ENCODE peak calls at places on chromosomes 13 and 19, in ten cellular contexts. C is endothelial cell, T is nephron progenitor cell, I is WTC11, D is NB4, G is vagina, N is upper lobe of right lung, U is GM06990, M is astrocyte of the cerebellum, K is kidney. F is an unnamed sample.

GRCh38 chr19:18417250-18418033 is 1.8 kb upstream of the SSBP4 start:
- DNase-seq in C (peak), T (peak), I (peak), D (peak), G (no peak), N (peak), U (peak), M (no peak), K (peak), F (peak)

GRCh38 chr13:54875111-54875510 is 1846.5 kb downstream of the OLFM4 start:
- DNase-seq in C (no peak), T (no peak), I (no peak), D (no peak), G (no peak), N (no peak), U (no peak), M (no peak), K (no peak), F (no peak)

GRCh38 chr13:28531195-28531955 is 36.4 kb upstream of the FLT1 start:
- DNase-seq in C (peak), T (peak), I (peak), D (peak), G (no peak), N (peak), U (no peak), M (no peak), K (no peak), F (no peak)

GRCh38 chr19:45424191-45425058 is 708 bp upstream of the ERCC1 start:
- DNase-seq in C (peak), T (peak), I (peak), D (peak), G (no peak), N (peak), U (peak), M (peak), K (peak), F (no peak)

GRCh38 chr13:45542878-45543277 is 72.7 kb downstream of the ERICH6B start:
- DNase-seq in C (no peak), T (no peak), I (no peak), D (peak), G (no peak), N (no peak), U (no peak), M (no peak), K (no peak), F (no peak)

GRCh38 chr19:7846247-7846646 is 16.2 kb downstream of the EVI5L start:
- DNase-seq in C (no peak), T (no peak), I (no peak), D (no peak), G (no peak), N (no peak), U (no peak), M (no peak), K (no peak), F (no peak)

GRCh38 chr19:53254451-53255341 is at the start of gene ZNF677:
- DNase-seq in C (peak), T (peak), I (peak), D (no peak), G (no peak), N (peak), U (peak), M (peak), K (peak), F (peak)

GRCh38 chr13:24630851-24631341 is 49.3 kb upstream of the ATP12A start:
- DNase-seq in C (no peak), T (no peak), I (no peak), D (peak), G (no peak), N (no peak), U (no peak), M (peak), K (peak), F (no peak)

GRCh38 chr13:78910147-78910546 is 251.2 kb upstream of the OBI1 start:
- DNase-seq in C (no peak), T (no peak), I (no peak), D (no peak), G (no peak), N (no peak), U (no peak), M (no peak), K (no peak), F (no peak)

GRCh38 chr19:36686365-36687213 is 823 bp upstream of the ZNF567 start:
- DNase-seq in C (no peak), T (no peak), I (no peak), D (no peak), G (no peak), N (no peak), U (no peak), M (no peak), K (peak), F (no peak)

GRCh38 chr19:611506-611869 is 21.8 kb downstream of the HCN2 start:
- DNase-seq in C (no peak), T (no peak), I (no peak), D (peak), G (no peak), N (no peak), U (no peak), M (peak), K (no peak), F (no peak)

GRCh38 chr19:651114-651818 is 11.6 kb downstream of the FGF22 start:
- DNase-seq in C (no peak), T (no peak), I (no peak), D (no peak), G (no peak), N (no peak), U (no peak), M (no peak), K (no peak), F (no peak)

GRCh38 chr19:41302624-41303351 is 7.2 kb upstream of the CCDC97 start:
- DNase-seq in C (no peak), T (no peak), I (no peak), D (no peak), G (no peak), N (peak), U (peak), M (no peak), K (no peak), F (no peak)

GRCh38 chr13:88031980-88032562 is 360.9 kb downstream of the SLITRK5 start:
- DNase-seq in C (no peak), T (no peak), I (no peak), D (no peak), G (no peak), N (no peak), U (no peak), M (peak), K (no peak), F (no peak)

GRCh38 chr19:48633148-48634035 is 3.8 kb downstream of the DBP start:
- DNase-seq in C (no peak), T (no peak), I (no peak), D (peak), G (no peak), N (no peak), U (no peak), M (no peak), K (peak), F (no peak)

GRCh38 chr19:12155324-12155723 is 1.2 kb downstream of the ZNF625 start:
- DNase-seq in C (no peak), T (no peak), I (no peak), D (no peak), G (no peak), N (no peak), U (no peak), M (no peak), K (no peak), F (no peak)

GRCh38 chr19:41218615-41219507 is at the start of gene AXL:
- DNase-seq in C (peak), T (peak), I (peak), D (no peak), G (no peak), N (peak), U (no peak), M (peak), K (peak), F (peak)

GRCh38 chr13:47220453-47221150 is 323.7 kb upstream of the HTR2A start:
- DNase-seq in C (no peak), T (no peak), I (no peak), D (no peak), G (no peak), N (no peak), U (no peak), M (no peak), K (no peak), F (no peak)

GRCh38 chr19:14559916-14560775 is 11.7 kb downstream of the NDUFB7 start:
- DNase-seq in C (peak), T (no peak), I (no peak), D (peak), G (no peak), N (no peak), U (no peak), M (no peak), K (no peak), F (no peak)

GRCh38 chr13:24290280-24290932 is 19.0 kb upstream of the C1QTNF9 start:
- DNase-seq in C (no peak), T (no peak), I (no peak), D (no peak), G (no peak), N (no peak), U (no peak), M (no peak), K (no peak), F (no peak)

GRCh38 chr19:29211562-29212416 is 1.2 kb downstream of the UQCRFS1 start:
- DNase-seq in C (no peak), T (no peak), I (no peak), D (peak), G (no peak), N (no peak), U (no peak), M (no peak), K (no peak), F (no peak)

GRCh38 chr13:26968431-26969335 is 202.9 kb downstream of the USP12 start:
- DNase-seq in C (no peak), T (peak), I (no peak), D (peak), G (no peak), N (no peak), U (no peak), M (no peak), K (no peak), F (no peak)

GRCh38 chr13:79810671-79811070 is 329.7 kb downstream of the NDFIP2 start:
- DNase-seq in C (no peak), T (no peak), I (no peak), D (no peak), G (no peak), N (no peak), U (no peak), M (peak), K (no peak), F (no peak)

GRCh38 chr19:4873930-4874329 is 6.5 kb upstream of the PLIN3 start:
- DNase-seq in C (no peak), T (no peak), I (no peak), D (no peak), G (no peak), N (no peak), U (no peak), M (no peak), K (no peak), F (no peak)

GRCh38 chr19:662962-663681 is at the start of gene RNF126:
- DNase-seq in C (peak), T (peak), I (peak), D (peak), G (no peak), N (peak), U (peak), M (peak), K (peak), F (peak)

GRCh38 chr19:5967994-5968430 is 9.9 kb downstream of the RANBP3 start:
- DNase-seq in C (peak), T (peak), I (peak), D (peak), G (no peak), N (no peak), U (no peak), M (peak), K (peak), F (no peak)

GRCh38 chr19:44401108-44401786 is at the start of gene ZNF285:
- DNase-seq in C (peak), T (peak), I (peak), D (no peak), G (no peak), N (peak), U (peak), M (peak), K (peak), F (peak)

GRCh38 chr13:26965976-26966375 is 205.4 kb upstream of the GPR12 start:
- DNase-seq in C (no peak), T (no peak), I (no peak), D (no peak), G (no peak), N (no peak), U (no peak), M (peak), K (no peak), F (no peak)

GRCh38 chr19:29381353-29382203 is 144.2 kb upstream of the VSTM2B start:
- DNase-seq in C (no peak), T (no peak), I (no peak), D (no peak), G (peak), N (no peak), U (no peak), M (no peak), K (peak), F (peak)

GRCh38 chr13:111855786-111856185 is 211.2 kb upstream of the SOX1 start:
- DNase-seq in C (no peak), T (no peak), I (no peak), D (no peak), G (no peak), N (no peak), U (no peak), M (no peak), K (no peak), F (no peak)

GRCh38 chr13:29140277-29140676 is 320.1 kb downstream of the MTUS2 start:
- DNase-seq in C (no peak), T (no peak), I (no peak), D (no peak), G (no peak), N (no peak), U (no peak), M (peak), K (no peak), F (no peak)

GRCh38 chr19:18006895-18007604 is 920 bp upstream of the ARRDC2 start:
- DNase-seq in C (peak), T (peak), I (peak), D (peak), G (no peak), N (peak), U (peak), M (peak), K (peak), F (peak)

GRCh38 chr19:58335630-58336029 is 8.8 kb downstream of the ZSCAN22 start:
- DNase-seq in C (no peak), T (no peak), I (no peak), D (no peak), G (no peak), N (no peak), U (no peak), M (no peak), K (no peak), F (no peak)

GRCh38 chr13:37109080-37109678 is 3.7 kb upstream of the CSNK1A1L start:
- DNase-seq in C (peak), T (no peak), I (no peak), D (peak), G (no peak), N (no peak), U (no peak), M (peak), K (no peak), F (no peak)

GRCh38 chr19:49559928-49560327 is 20.4 kb downstream of the NOSIP start:
- DNase-seq in C (no peak), T (no peak), I (no peak), D (no peak), G (no peak), N (no peak), U (no peak), M (no peak), K (no peak), F (no peak)

GRCh38 chr13:111969551-111970135 is 97.3 kb upstream of the SOX1 start:
- DNase-seq in C (no peak), T (no peak), I (no peak), D (no peak), G (no peak), N (no peak), U (no peak), M (no peak), K (no peak), F (no peak)

GRCh38 chr19:56314018-56314583 is 538 bp downstream of the ZSCAN5A start:
- DNase-seq in C (no peak), T (no peak), I (peak), D (no peak), G (no peak), N (no peak), U (no peak), M (no peak), K (no peak), F (no peak)

GRCh38 chr13:44506251-44506650 is 69.9 kb downstream of the TSC22D1 start:
- DNase-seq in C (no peak), T (no peak), I (no peak), D (no peak), G (no peak), N (no peak), U (no peak), M (no peak), K (no peak), F (no peak)

GRCh38 chr19:4638330-4638729 is 986 bp upstream of the TNFAIP8L1 start:
- DNase-seq in C (peak), T (no peak), I (no peak), D (no peak), G (no peak), N (no peak), U (no peak), M (no peak), K (peak), F (no peak)

GRCh38 chr19:46721269-46722003 is 4.5 kb upstream of the PRKD2 start:
- DNase-seq in C (peak), T (peak), I (peak), D (peak), G (no peak), N (peak), U (no peak), M (no peak), K (peak), F (no peak)
- TF ChIP-seq CTCF in C (peak), T (peak), I (peak), D (peak), G (no peak), N (no peak), U (no peak), M (no peak), K (no peak), F (no peak)

DNA sequence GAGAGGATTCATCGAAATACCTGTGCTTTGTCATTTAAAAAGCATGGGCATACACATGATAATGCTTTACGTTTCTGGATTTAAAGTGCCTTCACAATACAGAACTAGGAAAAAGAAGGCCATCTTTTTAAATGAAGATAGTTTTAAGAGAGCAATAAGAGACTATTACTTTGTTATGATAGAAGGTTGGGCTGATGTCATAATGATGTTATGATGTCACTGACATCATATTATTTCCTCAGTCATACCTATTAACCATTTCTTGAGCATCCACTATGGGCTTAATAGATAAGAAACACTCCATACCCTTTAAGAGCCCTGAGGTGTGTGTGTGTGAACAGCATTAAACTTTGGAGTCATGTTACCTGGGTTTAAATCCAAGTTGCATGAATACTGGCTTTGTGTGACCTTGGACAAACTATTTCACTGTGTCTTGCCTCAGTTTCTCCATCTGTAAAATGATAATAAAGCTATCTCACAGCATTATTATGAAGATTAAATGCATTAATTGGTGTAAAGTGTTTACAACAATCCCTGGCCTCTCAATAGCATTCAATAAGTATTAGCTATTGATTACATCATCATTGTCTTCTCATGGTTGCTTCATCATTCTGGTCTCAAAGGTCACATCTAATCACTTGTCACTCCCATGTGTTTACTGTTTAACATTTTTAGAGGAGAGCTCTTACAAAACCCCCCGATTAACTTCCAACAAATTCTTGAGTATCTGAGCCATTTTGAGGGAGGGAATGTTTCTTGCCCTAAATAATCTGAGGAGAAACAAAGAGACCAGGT is 11.1 kb downstream of the ZNF181 start:
- DNase-seq in C (no peak), T (no peak), I (no peak), D (no peak), G (no peak), N (no peak), U (no peak), M (no peak), K (no peak), F (no peak)
- TF ChIP-seq CTCF in C (no peak), T (no peak), I (no peak), D (no peak), G (no peak), N (no peak), U (no peak), M (no peak), K (no peak), F (no peak)

DNA sequence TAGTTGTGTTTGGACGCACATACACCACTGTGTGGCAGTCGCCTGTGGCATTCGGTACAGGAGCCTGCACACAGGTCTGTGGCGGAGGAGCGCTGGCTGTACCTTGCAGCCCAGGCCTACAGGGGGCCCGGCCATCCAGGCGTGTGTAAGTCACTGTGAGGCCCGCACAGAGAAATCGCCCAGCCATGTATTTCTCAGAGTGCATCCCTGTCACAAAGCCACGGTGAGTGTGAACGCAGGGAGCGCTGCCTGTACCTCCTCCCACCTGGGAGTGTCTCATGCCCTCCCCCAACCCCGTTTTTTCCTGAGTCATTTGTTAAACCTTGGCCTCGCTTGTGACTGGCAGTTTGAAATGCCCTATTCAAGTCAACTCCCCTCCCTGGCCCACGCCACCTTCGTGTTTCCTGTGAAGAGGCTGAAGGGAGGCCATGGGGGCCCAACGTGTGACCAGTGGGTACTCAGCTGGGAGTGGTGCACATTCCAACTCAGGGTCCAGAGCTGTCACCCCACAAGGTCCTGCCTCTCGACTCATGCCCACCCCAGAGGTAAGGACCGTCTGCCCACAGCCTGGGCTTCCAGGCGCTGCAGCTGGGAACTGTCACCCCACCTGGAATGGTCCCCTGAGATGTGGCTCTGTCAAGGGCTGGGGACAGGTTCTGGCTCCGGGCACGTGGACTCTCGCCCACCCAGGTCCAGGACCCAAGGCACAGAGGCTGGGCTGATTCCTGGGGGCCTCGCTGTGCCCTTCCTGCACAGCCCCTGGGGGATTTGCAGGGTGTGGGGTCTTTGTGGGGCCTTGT is 11.6 kb upstream of the RASA3 start:
- DNase-seq in C (peak), T (peak), I (peak), D (peak), G (no peak), N (peak), U (peak), M (no peak), K (peak), F (no peak)
- TF ChIP-seq CTCF in C (no peak), T (peak), I (no peak), D (peak), G (no peak), N (no peak), U (peak), M (peak), K (no peak), F (no peak)

DNA sequence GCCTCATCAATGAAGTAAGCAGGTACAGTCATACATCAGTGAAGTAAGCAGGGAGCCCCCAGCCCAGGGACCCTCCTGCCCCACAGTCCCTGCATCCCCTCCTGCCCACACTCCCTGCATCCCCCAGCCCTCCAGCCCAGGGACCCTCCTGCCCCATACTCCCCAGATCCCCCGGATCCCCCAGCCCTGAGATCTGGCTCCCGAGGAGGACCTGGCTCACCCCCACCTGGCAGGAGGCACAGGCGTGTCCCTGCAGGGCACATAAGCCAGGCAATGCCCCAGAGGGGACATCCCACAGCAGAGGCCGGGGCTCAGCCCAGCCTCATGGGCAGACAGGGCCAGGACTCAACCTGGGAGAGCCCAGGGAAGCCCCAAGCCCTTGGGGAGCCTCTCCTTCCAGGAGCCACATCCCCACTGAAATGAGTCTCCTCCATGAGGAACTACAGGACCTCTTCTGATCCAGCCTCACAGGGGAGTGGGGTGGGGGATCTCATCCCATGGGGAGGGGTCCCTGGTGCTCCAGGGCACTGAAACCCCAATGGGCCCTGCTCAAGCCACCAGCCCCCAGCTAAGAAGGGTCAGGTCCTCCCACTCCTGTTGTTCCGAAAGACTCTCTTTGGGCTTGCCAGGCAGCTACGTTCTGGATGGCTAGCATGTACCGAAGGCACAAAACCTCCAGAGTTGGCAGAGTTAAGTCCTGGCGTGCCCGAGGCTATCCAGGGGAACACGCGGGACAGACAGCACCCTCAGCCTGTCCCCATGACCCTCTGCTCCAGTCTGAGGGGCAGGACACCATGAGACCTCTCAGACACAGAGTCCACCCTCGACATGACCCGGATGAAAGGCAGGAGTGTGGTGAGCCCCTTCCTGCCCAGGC is 53.4 kb upstream of the TPM4 start:
- DNase-seq in C (no peak), T (no peak), I (no peak), D (no peak), G (no peak), N (peak), U (no peak), M (no peak), K (no peak), F (no peak)
- TF ChIP-seq CTCF in C (no peak), T (no peak), I (no peak), D (no peak), G (no peak), N (no peak), U (no peak), M (no peak), K (no peak), F (no peak)